ENCODE peak calls at places on chromosomes 12 and 14, in four cellular contexts. X, K, T and C are unnamed samples.

GRCh38 chr14:68816183-68816942 is 23.5 kb upstream of the ZFP36L1 start:
- DNase-seq in X (peak), T (peak), K (peak), C (peak)

GRCh38 chr12:127052491-127053232 is 1214.3 kb upstream of the TMEM132C start:
- DNase-seq in T (no peak), K (peak), X (no peak), C (no peak)

GRCh38 chr14:21436567-21437062 is 19.3 kb downstream of the CHD8 start:
- DNase-seq in X (no peak), K (no peak), T (no peak), C (no peak)

GRCh38 chr12:119258149-119258548 is 76.4 kb upstream of the CCDC60 start:
- DNase-seq in X (peak), T (no peak), K (no peak), C (no peak)

GRCh38 chr12:109440851-109441490 is 36.1 kb downstream of the KCTD10 start:
- DNase-seq in K (peak), X (no peak), T (no peak), C (no peak)

GRCh38 chr12:27236498-27236897 is 7.6 kb upstream of the STK38L start:
- DNase-seq in X (peak), K (peak), T (no peak), C (no peak)

GRCh38 chr14:30138517-30138916 is 210.9 kb upstream of the PRKD1 start:
- DNase-seq in T (no peak), X (no peak), K (no peak), C (no peak)

GRCh38 chr12:55829967-55830600 is 697 bp upstream of the DNAJC14 start:
- DNase-seq in K (peak), T (peak), X (peak), C (no peak)

GRCh38 chr14:51342226-51342625 is 102.2 kb downstream of the TMX1 start:
- DNase-seq in X (no peak), T (peak), K (peak), C (no peak)

GRCh38 chr12:4273651-4274395 is at the start of gene CCND2:
- DNase-seq in K (peak), X (peak), T (peak), C (peak)

GRCh38 chr12:114799574-114800487 is 115.9 kb upstream of the TBX3 start:
- DNase-seq in K (no peak), X (no peak), T (no peak), C (no peak)

GRCh38 chr12:70660620-70661219 is 23.5 kb upstream of the PTPRB start:
- DNase-seq in T (no peak), X (peak), K (peak), C (peak)

GRCh38 chr14:23076785-23077408 is 18.0 kb downstream of the ACIN1 start:
- DNase-seq in T (no peak), X (no peak), K (peak), C (no peak)

GRCh38 chr14:58907803-58908202 is 270.0 kb downstream of the DACT1 start:
- DNase-seq in K (no peak), X (no peak), T (no peak), C (no peak)
- H3K4me3 ChIP-seq in K (no peak), X (no peak), T (no peak), C (no peak)

GRCh38 chr12:107581616-107582015 is 104.0 kb upstream of the PWP1 start:
- DNase-seq in T (no peak), X (no peak), K (peak), C (no peak)
- H3K4me3 ChIP-seq in T (no peak), X (no peak), K (peak), C (no peak)

DNA sequence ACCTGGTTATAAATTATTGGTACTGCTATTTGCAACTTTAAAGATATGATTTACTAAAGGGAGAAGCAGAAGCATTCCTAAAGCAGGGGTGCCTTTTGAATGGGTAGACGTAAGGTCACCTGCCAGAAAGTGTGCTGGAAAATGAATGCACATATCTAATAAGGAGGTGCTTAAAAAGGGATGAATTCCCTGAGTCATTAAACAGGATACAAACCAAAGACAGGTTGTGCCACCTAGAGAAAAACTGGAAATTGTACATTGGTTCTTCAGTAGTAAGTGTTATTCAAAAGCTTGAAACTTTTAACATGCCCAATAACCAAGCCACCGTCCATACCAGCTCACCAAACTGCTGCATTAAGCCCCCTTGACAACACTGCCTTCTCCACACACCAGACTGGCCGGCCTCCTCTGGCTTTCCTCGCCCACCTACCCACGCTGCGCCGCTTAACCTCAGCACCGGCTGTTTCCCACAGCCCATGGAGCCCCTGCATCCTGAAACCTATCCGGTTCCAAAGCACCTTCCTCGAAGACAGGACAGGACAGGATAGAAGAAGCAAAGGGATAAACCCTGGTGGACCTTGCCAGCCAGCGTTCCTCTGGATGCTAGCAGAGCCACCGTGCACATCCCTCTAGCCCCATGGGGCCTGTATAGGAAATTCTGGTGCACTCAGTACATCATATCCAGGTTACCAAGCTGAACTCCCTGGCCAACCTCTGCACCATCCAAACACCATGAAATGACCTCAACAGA is 201.5 kb upstream of the CAND1 start:
- DNase-seq in T (no peak), K (peak), X (no peak), C (no peak)
- H3K4me3 ChIP-seq in T (peak), K (peak), X (no peak), C (peak)

DNA sequence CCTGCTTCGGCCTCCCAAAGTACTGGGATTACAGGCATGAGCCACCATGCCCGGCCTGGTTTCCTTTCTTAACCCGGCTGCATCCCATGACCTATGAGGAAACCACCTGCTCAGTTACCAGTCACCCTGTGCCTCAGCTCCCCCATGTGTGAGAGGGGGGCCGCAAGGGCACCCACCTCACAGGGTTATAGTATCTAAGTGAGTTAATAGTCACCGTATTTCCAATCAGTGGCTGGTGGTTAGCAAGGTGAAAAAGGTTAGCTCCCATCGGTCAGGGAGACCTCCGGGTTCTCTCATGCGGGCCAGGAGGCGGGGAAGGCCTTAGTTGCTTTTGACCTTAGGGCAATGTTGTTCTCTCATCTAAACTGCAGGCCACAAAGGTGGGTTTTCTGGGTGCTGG is 6.7 kb downstream of the LRP1 start:
- DNase-seq in T (no peak), X (no peak), K (no peak), C (no peak)
- H3K4me3 ChIP-seq in T (no peak), X (no peak), K (no peak), C (no peak)